ENCODE peak calls at places on chromosomes 3 and 15, in eight cellular contexts. L, Y, P, S, E, R, Q and H are unnamed samples.

GRCh38 chr15:31106495-31107300 is 5.2 kb upstream of the TRPM1 start:
- DNase-seq in R (no peak), Y (peak), L (no peak), Q (no peak), P (no peak), E (no peak), S (no peak), H (no peak)

GRCh38 chr15:55791576-55792400 is 48.8 kb upstream of the PRTG start:
- DNase-seq in S (peak), L (peak), Q (peak), R (peak), E (peak), Y (peak), P (no peak), H (peak)

GRCh38 chr3:194750409-194750808 is 64.7 kb downstream of the FAM43A start:
- DNase-seq in S (peak), R (no peak), P (no peak), Y (no peak), E (no peak), L (no peak), Q (peak), H (no peak)

GRCh38 chr3:78764634-78765033 is 1003.2 kb downstream of the ROBO1 start:
- DNase-seq in P (no peak), E (no peak), Q (no peak), R (no peak), Y (no peak), S (no peak), L (no peak), H (no peak)

GRCh38 chr3:118618247-118619040 is 416.2 kb downstream of the IGSF11 start:
- DNase-seq in R (no peak), L (no peak), Y (no peak), P (no peak), S (no peak), Q (no peak), E (no peak), H (no peak)

GRCh38 chr3:32391643-32392529 is at the start of gene CMTM7:
- DNase-seq in Y (no peak), E (no peak), L (peak), P (peak), S (peak), R (peak), Q (peak), H (peak)

GRCh38 chr3:179969525-179969924 is 67.2 kb downstream of the PEX5L start:
- DNase-seq in Q (no peak), Y (peak), R (no peak), P (no peak), E (peak), L (peak), S (peak), H (peak)

GRCh38 chr3:44476963-44477311 is 533 bp downstream of the ZNF445 start:
- DNase-seq in Y (no peak), R (no peak), S (no peak), P (no peak), E (no peak), Q (no peak), L (no peak), H (no peak)

GRCh38 chr3:79410617-79411016 is 357.2 kb downstream of the ROBO1 start:
- DNase-seq in S (no peak), Y (no peak), P (no peak), L (no peak), E (no peak), R (no peak), Q (no peak), H (no peak)

GRCh38 chr3:134803051-134803505 is 8.0 kb downstream of the EPHB1 start:
- DNase-seq in R (no peak), E (no peak), L (no peak), Y (no peak), Q (no peak), S (no peak), P (no peak), H (no peak)

GRCh38 chr3:14680716-14681115 is 5.8 kb downstream of the C3orf20 start:
- DNase-seq in R (peak), Y (no peak), Q (no peak), P (no peak), E (no peak), S (peak), L (peak), H (peak)

GRCh38 chr3:126398423-126399347 is 4.0 kb downstream of the CFAP100 start:
- DNase-seq in P (no peak), L (no peak), S (no peak), Y (no peak), R (no peak), E (no peak), Q (no peak), H (no peak)

GRCh38 chr15:59953392-59953883 is 50.7 kb upstream of the FOXB1 start:
- DNase-seq in R (no peak), Q (no peak), P (no peak), L (no peak), E (no peak), Y (no peak), S (no peak), H (no peak)

GRCh38 chr3:123085293-123085949 is 18.6 kb downstream of the PDIA5 start:
- DNase-seq in R (no peak), E (peak), Q (no peak), L (no peak), P (no peak), Y (no peak), S (no peak), H (no peak)

GRCh38 chr15:61530769-61531168 is 301.7 kb upstream of the RORA start:
- DNase-seq in S (peak), Y (no peak), Q (no peak), E (no peak), L (peak), P (no peak), R (no peak), H (no peak)

GRCh38 chr15:72778796-72779195 is 4.8 kb downstream of the ADPGK start:
- DNase-seq in R (no peak), P (no peak), E (peak), L (no peak), Y (no peak), Q (no peak), S (no peak), H (no peak)

GRCh38 chr3:143769663-143770062 is 78.6 kb downstream of the SLC9A9 start:
- DNase-seq in Y (peak), P (no peak), L (peak), R (peak), S (peak), E (no peak), Q (peak), H (peak)

GRCh38 chr3:143771258-143771657 is 77.0 kb downstream of the SLC9A9 start:
- DNase-seq in R (no peak), Y (no peak), P (no peak), Q (no peak), S (no peak), E (no peak), L (no peak), H (no peak)

GRCh38 chr3:143771939-143772338 is 76.3 kb downstream of the SLC9A9 start:
- DNase-seq in R (no peak), L (no peak), S (no peak), Y (no peak), Q (no peak), E (no peak), P (no peak), H (no peak)

GRCh38 chr3:143775401-143775970 is 72.8 kb downstream of the SLC9A9 start:
- DNase-seq in L (peak), E (no peak), Q (peak), Y (no peak), P (peak), R (peak), S (peak), H (peak)
- H3K4me3 ChIP-seq in L (peak), E (no peak), Q (no peak), Y (no peak), P (no peak), R (no peak), S (peak), H (no peak)

DNA sequence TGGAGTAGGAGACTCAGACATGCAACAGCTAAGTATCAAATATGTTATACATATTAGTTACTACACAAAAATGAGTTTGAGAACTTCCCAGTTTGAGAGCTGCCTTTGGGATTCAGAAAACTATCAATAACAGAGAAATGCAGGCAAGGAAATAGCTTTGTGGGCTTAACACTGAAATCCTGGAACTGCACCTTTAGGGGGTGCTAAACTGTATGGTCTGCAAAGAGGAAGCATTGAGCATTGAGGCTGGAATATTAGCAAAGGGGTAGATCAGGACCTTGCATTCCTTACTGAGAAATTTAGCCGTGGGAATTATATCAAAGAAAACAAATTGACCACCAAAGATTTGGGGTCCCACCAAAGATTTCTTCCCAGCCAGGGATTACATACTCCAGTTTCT is 580.0 kb downstream of the ZNF385D start:
- DNase-seq in Y (no peak), R (peak), P (peak), Q (no peak), L (peak), S (peak), E (no peak), H (peak)
- TF ChIP-seq CTCF in Y (peak), R (peak), P (peak), Q (peak), L (peak), S (peak), E (peak), H (peak)

GRCh38 chr3:50239649-50240048 is 3.6 kb downstream of the GNAI2 start:
- DNase-seq in Y (no peak), L (no peak), P (no peak), E (no peak), S (no peak), Q (no peak), R (no peak), H (no peak)
- H3K4me3 ChIP-seq in Y (no peak), L (no peak), P (no peak), E (no peak), S (no peak), Q (no peak), R (no peak), H (no peak)

GRCh38 chr3:81760215-81760614 is 1.2 kb downstream of the GBE1 start:
- DNase-seq in R (no peak), Q (no peak), S (no peak), E (no peak), Y (no peak), P (no peak), L (no peak), H (no peak)

GRCh38 chr3:81758275-81758674 is 3.2 kb downstream of the GBE1 start:
- DNase-seq in Y (peak), S (peak), E (peak), R (peak), P (no peak), Q (peak), L (peak), H (peak)

GRCh38 chr3:81761904-81762565 is 590 bp upstream of the GBE1 start:
- DNase-seq in R (peak), S (no peak), Y (no peak), L (no peak), E (no peak), P (no peak), Q (no peak), H (no peak)

GRCh38 chr3:81764665-81765064 is 3.2 kb upstream of the GBE1 start:
- DNase-seq in L (peak), P (no peak), E (no peak), Y (no peak), R (peak), S (no peak), Q (no peak), H (no peak)

GRCh38 chr3:81760924-81761903 is at the start of gene GBE1:
- DNase-seq in S (peak), P (peak), L (peak), E (peak), Q (peak), Y (peak), R (peak), H (peak)
- TF ChIP-seq CTCF in S (peak), P (peak), L (peak), E (peak), Q (peak), Y (peak), R (peak), H (peak)

GRCh38 chr3:58536501-58537411 is at the start of gene ACOX2:
- DNase-seq in E (no peak), L (peak), Y (peak), P (no peak), Q (peak), R (peak), S (peak), H (no peak)

GRCh38 chr3:58532794-58533220 is 4.2 kb downstream of the ACOX2 start:
- DNase-seq in Y (no peak), P (peak), S (peak), Q (peak), E (no peak), L (peak), R (peak), H (peak)

GRCh38 chr3:58534592-58535494 is 2.1 kb downstream of the ACOX2 start:
- DNase-seq in Y (no peak), E (no peak), R (no peak), L (no peak), Q (no peak), S (no peak), P (no peak), H (no peak)

GRCh38 chr3:58537412-58538301 is 667 bp upstream of the ACOX2 start:
- DNase-seq in L (peak), Y (no peak), R (peak), Q (no peak), S (no peak), P (no peak), E (no peak), H (no peak)

GRCh38 chr3:58535531-58536500 is 1.2 kb downstream of the ACOX2 start:
- DNase-seq in Y (no peak), P (no peak), S (peak), E (no peak), L (peak), R (peak), Q (no peak), H (no peak)
- H3K4me3 ChIP-seq in Y (no peak), P (no peak), S (peak), E (no peak), L (peak), R (no peak), Q (no peak), H (no peak)

GRCh38 chr3:8900065-8900464 is 63.2 kb downstream of the RAD18 start:
- DNase-seq in P (no peak), Y (no peak), Q (no peak), S (peak), L (no peak), R (no peak), E (no peak), H (no peak)
- TF ChIP-seq CTCF in P (no peak), Y (peak), Q (no peak), S (no peak), L (no peak), R (no peak), E (no peak), H (no peak)

DNA sequence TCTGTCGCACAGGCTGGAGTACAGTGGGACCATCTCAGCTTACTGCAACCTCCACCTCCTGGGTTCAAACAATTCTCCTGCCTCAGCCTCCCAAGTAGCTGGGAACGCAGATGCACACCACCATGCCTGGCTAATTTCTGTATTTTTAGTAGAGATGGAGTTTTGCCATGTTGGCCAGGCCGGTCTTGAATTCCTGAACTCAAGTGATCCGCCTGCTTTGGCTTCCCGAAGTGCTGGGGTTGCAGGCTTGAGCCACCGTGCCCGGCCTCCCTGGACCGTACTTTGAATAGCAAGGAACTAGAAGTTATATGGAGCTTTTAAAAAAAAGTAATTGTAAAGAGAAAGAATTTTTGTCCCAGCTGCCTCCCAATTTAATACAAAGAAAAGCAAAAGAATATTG is 8.3 kb upstream of the ANKUB1 start:
- DNase-seq in R (no peak), L (no peak), S (no peak), Q (no peak), E (no peak), Y (no peak), P (no peak), H (no peak)
- H3K4me3 ChIP-seq in R (no peak), L (no peak), S (no peak), Q (no peak), E (no peak), Y (no peak), P (no peak), H (no peak)

GRCh38 chr15:83132861-83133523 is 25.5 kb downstream of the TM6SF1 start:
- DNase-seq in R (no peak), Y (no peak), E (no peak), L (no peak), P (no peak), S (no peak), Q (no peak), H (no peak)
- TF ChIP-seq CTCF in R (no peak), Y (no peak), E (no peak), L (no peak), P (no peak), S (no peak), Q (no peak), H (no peak)

GRCh38 chr3:133676336-133677118 is 14.8 kb upstream of the TOPBP1 start:
- DNase-seq in Y (no peak), R (no peak), Q (no peak), L (no peak), S (no peak), E (no peak), P (no peak), H (no peak)
- H3K4me3 ChIP-seq in Y (no peak), R (no peak), Q (no peak), L (no peak), S (no peak), E (no peak), P (no peak), H (no peak)

DNA sequence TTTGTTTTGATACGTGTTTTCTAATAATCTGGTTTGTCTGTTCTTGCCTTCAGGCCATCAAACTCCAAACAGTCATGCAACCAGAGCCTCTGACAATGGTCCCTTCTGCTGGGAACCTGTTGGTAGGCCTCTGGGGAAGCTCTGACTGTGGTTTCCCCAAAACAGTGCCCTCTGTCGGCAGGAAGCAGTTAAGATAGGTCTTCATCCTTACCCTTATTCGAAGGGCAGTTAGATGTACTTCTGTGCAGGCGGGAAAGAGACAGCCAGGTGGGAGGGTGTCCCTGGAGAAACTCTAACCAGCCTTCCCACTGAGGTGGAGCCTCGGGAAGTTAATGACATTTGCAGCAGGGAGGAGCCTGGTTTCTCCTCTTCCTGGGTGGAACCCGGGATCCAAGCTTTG is 81.6 kb upstream of the CHMP2B start:
- DNase-seq in S (peak), Q (peak), R (peak), L (peak), Y (no peak), E (no peak), P (peak), H (no peak)
- TF ChIP-seq CTCF in S (peak), Q (no peak), R (peak), L (peak), Y (peak), E (peak), P (peak), H (peak)